ENCODE peak calls at places on chromosome 1, in seven cellular contexts. G is IMR-90, A is neuronal stem cell, S is H1, B is mesenchymal stem cell, L is H9, K is trophoblast cell. T is an unnamed sample.

GRCh38 chr1:228830954-228831481 is 95.7 kb downstream of the RHOU start:
- DNase-seq in G (peak), A (no peak), S (no peak), B (peak), L (no peak), K (peak), T (no peak)

GRCh38 chr1:39287541-39287940 is 83.0 kb downstream of the MACF1 start:
- DNase-seq in G (no peak), A (no peak), S (no peak), B (no peak), L (no peak), K (no peak), T (no peak)

GRCh38 chr1:42753070-42753469 is 13.0 kb upstream of the CLDN19 start:
- DNase-seq in G (peak), A (no peak), S (no peak), B (peak), L (no peak), K (no peak), T (no peak)

GRCh38 chr1:179995576-179995975 is 41.0 kb downstream of the CEP350 start:
- DNase-seq in G (no peak), A (no peak), S (no peak), B (no peak), L (no peak), K (no peak), T (no peak)

GRCh38 chr1:208154040-208154439 is 90.1 kb downstream of the PLXNA2 start:
- DNase-seq in G (no peak), A (no peak), S (no peak), B (no peak), L (no peak), K (no peak), T (no peak)

GRCh38 chr1:185228979-185229378 is 72.0 kb downstream of the SWT1 start:
- DNase-seq in G (no peak), A (no peak), S (no peak), B (no peak), L (no peak), K (no peak), T (no peak)

GRCh38 chr1:53410100-53410541 is 49.1 kb upstream of the DMRTB1 start:
- DNase-seq in G (peak), A (no peak), S (no peak), B (peak), L (no peak), K (no peak), T (peak)

GRCh38 chr1:147851149-147851548 is 51.4 kb upstream of the GJA8 start:
- DNase-seq in G (peak), A (no peak), S (no peak), B (no peak), L (no peak), K (peak), T (no peak)

GRCh38 chr1:110088739-110089316 is 18.4 kb upstream of the ALX3 start:
- DNase-seq in G (no peak), A (no peak), S (no peak), B (no peak), L (no peak), K (no peak), T (no peak)

GRCh38 chr1:226886142-226886901 is 15.9 kb downstream of the PSEN2 start:
- DNase-seq in G (no peak), A (no peak), S (no peak), B (no peak), L (no peak), K (no peak), T (no peak)

GRCh38 chr1:25126568-25126967 is 105.7 kb downstream of the SYF2 start:
- DNase-seq in G (no peak), A (no peak), S (no peak), B (no peak), L (no peak), K (no peak), T (peak)

GRCh38 chr1:20491866-20492265 is 5.9 kb upstream of the CAMK2N1 start:
- DNase-seq in G (no peak), A (no peak), S (no peak), B (no peak), L (no peak), K (no peak), T (no peak)

GRCh38 chr1:243916160-243916559 is 66.1 kb upstream of the AKT3 start:
- DNase-seq in G (peak), A (no peak), S (no peak), B (no peak), L (no peak), K (peak), T (no peak)

GRCh38 chr1:215476541-215476940 is 90.6 kb upstream of the KCTD3 start:
- DNase-seq in G (peak), A (no peak), S (no peak), B (peak), L (no peak), K (no peak), T (no peak)

GRCh38 chr1:227131193-227131592 is 187.1 kb downstream of the CDC42BPA start:
- DNase-seq in G (peak), A (no peak), S (no peak), B (peak), L (no peak), K (peak), T (peak)

GRCh38 chr1:3730556-3731247 is 21.5 kb upstream of the CCDC27 start:
- DNase-seq in G (no peak), A (no peak), S (no peak), B (no peak), L (no peak), K (no peak), T (no peak)
- H3K4ac ChIP-seq in G (no peak), A (no peak), S (no peak), B (no peak), L (no peak), K (no peak), T (no peak)

GRCh38 chr1:52168373-52169080 is 26.6 kb downstream of the ZFYVE9 start:
- DNase-seq in G (no peak), A (no peak), S (no peak), B (no peak), L (no peak), K (no peak), T (no peak)

GRCh38 chr1:52162947-52163346 is 21.1 kb downstream of the ZFYVE9 start:
- DNase-seq in G (no peak), A (no peak), S (no peak), B (no peak), L (no peak), K (no peak), T (no peak)

GRCh38 chr1:52164604-52165003 is 22.7 kb downstream of the ZFYVE9 start:
- DNase-seq in G (peak), A (no peak), S (no peak), B (peak), L (no peak), K (no peak), T (no peak)

GRCh38 chr1:52167014-52167753 is 25.3 kb downstream of the ZFYVE9 start:
- DNase-seq in G (no peak), A (no peak), S (no peak), B (no peak), L (no peak), K (no peak), T (no peak)
- H3K4ac ChIP-seq in G (no peak), A (no peak), S (no peak), B (no peak), L (no peak), K (no peak), T (no peak)

DNA sequence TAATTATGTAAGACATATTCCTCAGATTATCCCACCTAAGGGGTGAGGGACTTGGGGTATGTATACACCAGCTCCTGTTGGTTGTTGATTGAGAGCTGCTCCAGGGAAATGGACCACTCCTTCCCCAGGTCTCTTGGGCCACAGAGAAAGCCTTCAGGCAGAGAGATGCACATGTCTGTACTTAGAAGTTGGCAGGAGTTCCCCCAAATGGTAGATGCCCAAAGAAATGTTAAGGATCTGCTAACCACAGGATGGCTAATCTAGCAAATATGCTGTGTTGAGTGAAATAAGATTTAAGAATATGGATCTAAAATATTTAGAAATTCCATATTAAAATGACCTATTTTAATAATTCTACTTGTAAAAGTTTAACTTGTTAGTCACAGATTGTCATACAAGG is 100.8 kb upstream of the DNAH14 start:
- DNase-seq in G (peak), A (no peak), S (no peak), B (no peak), L (no peak), K (no peak), T (no peak)
- H3K4ac ChIP-seq in G (no peak), A (no peak), S (no peak), B (no peak), L (no peak), K (no peak), T (no peak)

GRCh38 chr1:1093610-1093943 is 19.5 kb upstream of the RNF223 start:
- DNase-seq in G (no peak), A (no peak), S (no peak), B (no peak), L (no peak), K (no peak), T (no peak)

GRCh38 chr1:1091344-1092148 is 17.4 kb upstream of the RNF223 start:
- DNase-seq in G (no peak), A (no peak), S (no peak), B (no peak), L (peak), K (no peak), T (no peak)

GRCh38 chr1:1090424-1091343 is 16.6 kb upstream of the RNF223 start:
- DNase-seq in G (no peak), A (no peak), S (no peak), B (no peak), L (no peak), K (no peak), T (no peak)

GRCh38 chr1:1092149-1092855 is 18.2 kb upstream of the RNF223 start:
- DNase-seq in G (no peak), A (no peak), S (no peak), B (no peak), L (peak), K (no peak), T (no peak)

GRCh38 chr1:1092890-1093609 is 18.9 kb upstream of the RNF223 start:
- DNase-seq in G (no peak), A (no peak), S (no peak), B (no peak), L (no peak), K (no peak), T (no peak)
- H3K4ac ChIP-seq in G (no peak), A (no peak), S (no peak), B (no peak), L (no peak), K (no peak), T (no peak)